ENCODE peak calls at places on chromosomes 4 and X, in six cellular contexts. One of them, this sample, is unnamed.

GRCh38 chr4:20313237-20314030 is 61.7 kb downstream of the SLIT2 start:
- DNase-seq in globus pallidus: peak
- DNase-seq in coronary artery: no peak
- DNase-seq in HCT116: peak
- DNase-seq in smooth muscle cell of the brain vasculature: no peak
- DNase-seq in COR-L47: no peak
- DNase-seq in this sample: no peak

GRCh38 chrX:19902110-19902509 is 14.7 kb upstream of the SH3KBP1 start:
- DNase-seq in globus pallidus: no peak
- DNase-seq in HCT116: no peak
- DNase-seq in coronary artery: no peak
- DNase-seq in smooth muscle cell of the brain vasculature: no peak
- DNase-seq in COR-L47: no peak
- DNase-seq in this sample: no peak

GRCh38 chr4:77818667-77819408 is at the start of gene CNOT6L:
- DNase-seq in globus pallidus: peak
- DNase-seq in coronary artery: peak
- DNase-seq in HCT116: peak
- DNase-seq in smooth muscle cell of the brain vasculature: no peak
- DNase-seq in COR-L47: peak
- DNase-seq in this sample: peak

GRCh38 chrX:154383359-154384283 is 4.5 kb downstream of the EMD start:
- DNase-seq in COR-L47: no peak
- DNase-seq in globus pallidus: no peak
- DNase-seq in smooth muscle cell of the brain vasculature: no peak
- DNase-seq in HCT116: no peak
- DNase-seq in coronary artery: no peak
- DNase-seq in this sample: peak

GRCh38 chr4:109562457-109563237 is 2.6 kb downstream of the MCUB start:
- DNase-seq in smooth muscle cell of the brain vasculature: no peak
- DNase-seq in coronary artery: no peak
- DNase-seq in HCT116: no peak
- DNase-seq in COR-L47: peak
- DNase-seq in globus pallidus: no peak
- DNase-seq in this sample: no peak

GRCh38 chr4:95014068-95014467 is 256.3 kb downstream of the BMPR1B start:
- DNase-seq in COR-L47: no peak
- DNase-seq in HCT116: no peak
- DNase-seq in smooth muscle cell of the brain vasculature: no peak
- DNase-seq in coronary artery: no peak
- DNase-seq in globus pallidus: no peak
- DNase-seq in this sample: no peak

GRCh38 chrX:42934020-42934701 is 156.2 kb upstream of the PPP1R2C start:
- DNase-seq in COR-L47: no peak
- DNase-seq in HCT116: no peak
- DNase-seq in globus pallidus: no peak
- DNase-seq in smooth muscle cell of the brain vasculature: no peak
- DNase-seq in coronary artery: no peak
- DNase-seq in this sample: no peak

GRCh38 chr4:66899422-66900065 is 645.8 kb downstream of the CENPC start:
- DNase-seq in globus pallidus: no peak
- DNase-seq in coronary artery: no peak
- DNase-seq in COR-L47: no peak
- DNase-seq in HCT116: no peak
- DNase-seq in smooth muscle cell of the brain vasculature: no peak
- DNase-seq in this sample: no peak

GRCh38 chrX:115560978-115561604 is at the start of gene PLS3:
- DNase-seq in coronary artery: peak
- DNase-seq in smooth muscle cell of the brain vasculature: peak
- DNase-seq in globus pallidus: peak
- DNase-seq in HCT116: peak
- DNase-seq in COR-L47: peak
- DNase-seq in this sample: peak

GRCh38 chr4:87543835-87544461 is 14.8 kb upstream of the SPARCL1 start:
- DNase-seq in globus pallidus: peak
- DNase-seq in smooth muscle cell of the brain vasculature: peak
- DNase-seq in coronary artery: no peak
- DNase-seq in HCT116: peak
- DNase-seq in COR-L47: peak
- DNase-seq in this sample: peak

GRCh38 chr4:153512162-153512852 is 46.1 kb downstream of the TMEM131L start:
- DNase-seq in COR-L47: no peak
- DNase-seq in smooth muscle cell of the brain vasculature: no peak
- DNase-seq in HCT116: no peak
- DNase-seq in globus pallidus: no peak
- DNase-seq in coronary artery: no peak
- DNase-seq in this sample: no peak

GRCh38 chr4:187908079-187908501 is 87.5 kb upstream of the ZFP42 start:
- DNase-seq in smooth muscle cell of the brain vasculature: peak
- DNase-seq in globus pallidus: no peak
- DNase-seq in COR-L47: no peak
- DNase-seq in HCT116: no peak
- DNase-seq in coronary artery: no peak
- DNase-seq in this sample: no peak

GRCh38 chr4:113976937-113977855 is 2.3 kb downstream of the ARSJ start:
- DNase-seq in globus pallidus: no peak
- DNase-seq in HCT116: no peak
- DNase-seq in COR-L47: no peak
- DNase-seq in smooth muscle cell of the brain vasculature: no peak
- DNase-seq in coronary artery: no peak
- DNase-seq in this sample: peak

GRCh38 chrX:118254611-118255010 is 91.3 kb upstream of the WDR44 start:
- DNase-seq in coronary artery: no peak
- DNase-seq in smooth muscle cell of the brain vasculature: peak
- DNase-seq in HCT116: peak
- DNase-seq in globus pallidus: peak
- DNase-seq in COR-L47: no peak
- DNase-seq in this sample: peak

GRCh38 chr4:23455482-23455881 is 434.4 kb downstream of the PPARGC1A start:
- DNase-seq in globus pallidus: no peak
- DNase-seq in HCT116: no peak
- DNase-seq in smooth muscle cell of the brain vasculature: no peak
- DNase-seq in COR-L47: no peak
- DNase-seq in coronary artery: no peak
- DNase-seq in this sample: peak

GRCh38 chr4:8912089-8912455 is 40.4 kb upstream of the HMX1 start:
- DNase-seq in smooth muscle cell of the brain vasculature: no peak
- DNase-seq in globus pallidus: no peak
- DNase-seq in coronary artery: peak
- DNase-seq in HCT116: no peak
- DNase-seq in COR-L47: no peak
- DNase-seq in this sample: no peak

GRCh38 chr4:11701978-11702377 is 273.3 kb upstream of the HS3ST1 start:
- DNase-seq in globus pallidus: no peak
- DNase-seq in COR-L47: no peak
- DNase-seq in HCT116: no peak
- DNase-seq in smooth muscle cell of the brain vasculature: no peak
- DNase-seq in coronary artery: no peak
- DNase-seq in this sample: no peak

GRCh38 chr4:167452922-167453321 is 218.6 kb upstream of the SPOCK3 start:
- DNase-seq in coronary artery: no peak
- DNase-seq in globus pallidus: no peak
- DNase-seq in HCT116: no peak
- DNase-seq in smooth muscle cell of the brain vasculature: no peak
- DNase-seq in COR-L47: no peak
- DNase-seq in this sample: no peak

GRCh38 chr4:110533940-110534339 is 58.0 kb downstream of the ENPEP start:
- DNase-seq in COR-L47: no peak
- DNase-seq in coronary artery: no peak
- DNase-seq in globus pallidus: no peak
- DNase-seq in HCT116: peak
- DNase-seq in smooth muscle cell of the brain vasculature: peak
- DNase-seq in this sample: no peak

GRCh38 chr4:52658671-52659015 is 458 bp downstream of the USP46 start:
- DNase-seq in HCT116: no peak
- DNase-seq in smooth muscle cell of the brain vasculature: no peak
- DNase-seq in coronary artery: no peak
- DNase-seq in globus pallidus: no peak
- DNase-seq in COR-L47: peak
- DNase-seq in this sample: no peak

GRCh38 chrX:11787564-11787963 is 29.5 kb downstream of the MSL3 start:
- DNase-seq in coronary artery: no peak
- DNase-seq in HCT116: peak
- DNase-seq in COR-L47: no peak
- DNase-seq in smooth muscle cell of the brain vasculature: peak
- DNase-seq in globus pallidus: peak
- DNase-seq in this sample: peak

GRCh38 chrX:119145241-119145653 is 17.6 kb upstream of the KIAA1210 start:
- DNase-seq in HCT116: peak
- DNase-seq in globus pallidus: no peak
- DNase-seq in COR-L47: no peak
- DNase-seq in smooth muscle cell of the brain vasculature: no peak
- DNase-seq in coronary artery: no peak
- DNase-seq in this sample: no peak

GRCh38 chrX:97740886-97741285 is 857.2 kb downstream of the RPA4 start:
- DNase-seq in HCT116: no peak
- DNase-seq in smooth muscle cell of the brain vasculature: no peak
- DNase-seq in coronary artery: no peak
- DNase-seq in globus pallidus: no peak
- DNase-seq in COR-L47: no peak
- DNase-seq in this sample: no peak

GRCh38 chr4:121227254-121227867 is 63.2 kb upstream of the TNIP3 start:
- DNase-seq in smooth muscle cell of the brain vasculature: no peak
- DNase-seq in COR-L47: no peak
- DNase-seq in HCT116: peak
- DNase-seq in globus pallidus: no peak
- DNase-seq in coronary artery: no peak
- DNase-seq in this sample: no peak

GRCh38 chr4:78557841-78558240 is 6.3 kb downstream of the ANXA3 start:
- DNase-seq in globus pallidus: no peak
- DNase-seq in smooth muscle cell of the brain vasculature: no peak
- DNase-seq in coronary artery: no peak
- DNase-seq in COR-L47: no peak
- DNase-seq in HCT116: no peak
- DNase-seq in this sample: no peak

GRCh38 chr4:3399277-3400194 is 42.2 kb upstream of the HGFAC start:
- DNase-seq in HCT116: peak
- DNase-seq in COR-L47: no peak
- DNase-seq in coronary artery: no peak
- DNase-seq in globus pallidus: peak
- DNase-seq in smooth muscle cell of the brain vasculature: no peak
- DNase-seq in this sample: peak

GRCh38 chr4:109411964-109412363 is 21.7 kb upstream of the SEC24B start:
- DNase-seq in coronary artery: no peak
- DNase-seq in smooth muscle cell of the brain vasculature: no peak
- DNase-seq in HCT116: no peak
- DNase-seq in globus pallidus: peak
- DNase-seq in COR-L47: peak
- DNase-seq in this sample: peak

GRCh38 chr4:107183155-107183774 is 147.2 kb upstream of the DKK2 start:
- DNase-seq in coronary artery: no peak
- DNase-seq in globus pallidus: peak
- DNase-seq in HCT116: peak
- DNase-seq in COR-L47: peak
- DNase-seq in smooth muscle cell of the brain vasculature: peak
- DNase-seq in this sample: peak

GRCh38 chr4:169621754-169622481 is 1.5 kb downstream of the CLCN3 start:
- DNase-seq in smooth muscle cell of the brain vasculature: no peak
- DNase-seq in HCT116: no peak
- DNase-seq in globus pallidus: no peak
- DNase-seq in coronary artery: no peak
- DNase-seq in COR-L47: peak
- DNase-seq in this sample: no peak

GRCh38 chr4:111013846-111014245 is 391.0 kb upstream of the PITX2 start:
- DNase-seq in coronary artery: no peak
- DNase-seq in globus pallidus: no peak
- DNase-seq in HCT116: no peak
- DNase-seq in COR-L47: no peak
- DNase-seq in smooth muscle cell of the brain vasculature: no peak
- DNase-seq in this sample: no peak

GRCh38 chrX:95733426-95733825 is 951.2 kb upstream of the DIAPH2 start:
- DNase-seq in HCT116: no peak
- DNase-seq in smooth muscle cell of the brain vasculature: no peak
- DNase-seq in COR-L47: no peak
- DNase-seq in coronary artery: no peak
- DNase-seq in globus pallidus: no peak
- DNase-seq in this sample: no peak

GRCh38 chr4:59945277-59945676 is 1254.8 kb upstream of the ADGRL3 start:
- DNase-seq in HCT116: no peak
- DNase-seq in smooth muscle cell of the brain vasculature: no peak
- DNase-seq in coronary artery: no peak
- DNase-seq in globus pallidus: no peak
- DNase-seq in COR-L47: no peak
- DNase-seq in this sample: no peak

GRCh38 chrX:103722505-103722904 is 11.8 kb downstream of the TMEM31 start:
- DNase-seq in coronary artery: no peak
- DNase-seq in globus pallidus: no peak
- DNase-seq in smooth muscle cell of the brain vasculature: no peak
- DNase-seq in COR-L47: no peak
- DNase-seq in HCT116: no peak
- DNase-seq in this sample: peak

GRCh38 chr4:147388016-147388415 is 92.9 kb upstream of the EDNRA start:
- DNase-seq in coronary artery: no peak
- DNase-seq in COR-L47: no peak
- DNase-seq in globus pallidus: no peak
- DNase-seq in smooth muscle cell of the brain vasculature: no peak
- DNase-seq in HCT116: no peak
- DNase-seq in this sample: no peak

GRCh38 chr4:103996059-103996458 is 276.3 kb upstream of the TACR3 start:
- DNase-seq in globus pallidus: peak
- DNase-seq in COR-L47: peak
- DNase-seq in HCT116: peak
- DNase-seq in coronary artery: no peak
- DNase-seq in smooth muscle cell of the brain vasculature: no peak
- DNase-seq in this sample: peak

GRCh38 chrX:3393168-3393567 is 46.7 kb upstream of the MXRA5 start:
- DNase-seq in coronary artery: no peak
- DNase-seq in HCT116: no peak
- DNase-seq in globus pallidus: no peak
- DNase-seq in COR-L47: no peak
- DNase-seq in smooth muscle cell of the brain vasculature: no peak
- DNase-seq in this sample: no peak

GRCh38 chr4:41319553-41319952 is 62.8 kb downstream of the UCHL1 start:
- DNase-seq in HCT116: peak
- DNase-seq in smooth muscle cell of the brain vasculature: no peak
- DNase-seq in globus pallidus: no peak
- DNase-seq in COR-L47: no peak
- DNase-seq in coronary artery: no peak
- DNase-seq in this sample: no peak

GRCh38 chr4:19497692-19498091 is 754.0 kb upstream of the SLIT2 start:
- DNase-seq in smooth muscle cell of the brain vasculature: no peak
- DNase-seq in globus pallidus: no peak
- DNase-seq in coronary artery: no peak
- DNase-seq in HCT116: no peak
- DNase-seq in COR-L47: no peak
- DNase-seq in this sample: no peak

GRCh38 chrX:37959212-37960021 is 46.9 kb upstream of the SYTL5 start:
- DNase-seq in HCT116: no peak
- DNase-seq in COR-L47: no peak
- DNase-seq in smooth muscle cell of the brain vasculature: no peak
- DNase-seq in coronary artery: no peak
- DNase-seq in globus pallidus: no peak
- DNase-seq in this sample: no peak

This sample was measured in G401.